ENCODE peak calls at places on chromosomes 1 and 21, in five cellular contexts. One of them, this sample, is unnamed. For H3K36me3, the result is how much of the 10 kb centered on the place peaks cover.

GRCh38 chr21:38027901-38028300 is 111.6 kb upstream of the KCNJ6 start:
- DNase-seq in small intestine: no peak
- DNase-seq in transverse colon: no peak
- DNase-seq in gastrocnemius medialis: no peak
- DNase-seq in endodermal cell: no peak
- DNase-seq in this sample: no peak

GRCh38 chr1:180181048-180181447 is 26.4 kb downstream of the QSOX1 start:
- DNase-seq in gastrocnemius medialis: no peak
- DNase-seq in transverse colon: no peak
- DNase-seq in endodermal cell: peak
- DNase-seq in small intestine: no peak
- DNase-seq in this sample: peak

GRCh38 chr21:43340491-43341348 is 86.2 kb downstream of the SIK1 start:
- DNase-seq in gastrocnemius medialis: no peak
- DNase-seq in transverse colon: peak
- DNase-seq in small intestine: peak
- DNase-seq in endodermal cell: peak
- DNase-seq in this sample: no peak

GRCh38 chr1:2210084-2210653 is 15.6 kb upstream of the FAAP20 start:
- DNase-seq in endodermal cell: peak
- DNase-seq in small intestine: no peak
- DNase-seq in transverse colon: no peak
- DNase-seq in gastrocnemius medialis: no peak
- DNase-seq in this sample: no peak

GRCh38 chr1:159163609-159164008 is 7.8 kb upstream of the CADM3 start:
- DNase-seq in small intestine: no peak
- DNase-seq in gastrocnemius medialis: no peak
- DNase-seq in transverse colon: no peak
- DNase-seq in endodermal cell: peak
- DNase-seq in this sample: peak

GRCh38 chr1:150309758-150310495 is 11.4 kb upstream of the PRPF3 start:
- DNase-seq in transverse colon: no peak
- DNase-seq in small intestine: no peak
- DNase-seq in endodermal cell: no peak
- DNase-seq in gastrocnemius medialis: no peak
- DNase-seq in this sample: no peak

GRCh38 chr1:175207971-175208370 is 15.4 kb upstream of the KIAA0040 start:
- DNase-seq in transverse colon: no peak
- DNase-seq in small intestine: no peak
- DNase-seq in gastrocnemius medialis: no peak
- DNase-seq in endodermal cell: no peak
- DNase-seq in this sample: no peak

GRCh38 chr21:37451446-37451845 is 84.9 kb downstream of the DYRK1A start:
- DNase-seq in small intestine: no peak
- DNase-seq in transverse colon: no peak
- DNase-seq in endodermal cell: no peak
- DNase-seq in gastrocnemius medialis: no peak
- DNase-seq in this sample: no peak

GRCh38 chr1:18182518-18183160 is 75.0 kb downstream of the IGSF21 start:
- DNase-seq in small intestine: no peak
- DNase-seq in gastrocnemius medialis: no peak
- DNase-seq in endodermal cell: peak
- DNase-seq in transverse colon: no peak
- DNase-seq in this sample: no peak

GRCh38 chr1:112358798-112359408 is 37.1 kb upstream of the CTTNBP2NL start:
- DNase-seq in endodermal cell: peak
- DNase-seq in gastrocnemius medialis: peak
- DNase-seq in small intestine: peak
- DNase-seq in transverse colon: peak
- DNase-seq in this sample: peak

GRCh38 chr21:45876381-45877159 is 105.0 kb upstream of the COL6A1 start:
- DNase-seq in transverse colon: no peak
- DNase-seq in small intestine: no peak
- DNase-seq in endodermal cell: no peak
- DNase-seq in gastrocnemius medialis: no peak
- DNase-seq in this sample: peak

GRCh38 chr1:85413169-85413568 is 51.8 kb downstream of the DDAH1 start:
- DNase-seq in endodermal cell: no peak
- DNase-seq in small intestine: no peak
- DNase-seq in transverse colon: no peak
- DNase-seq in gastrocnemius medialis: no peak
- DNase-seq in this sample: no peak

GRCh38 chr1:20867062-20867461 is 80.0 kb upstream of the HP1BP3 start:
- DNase-seq in transverse colon: no peak
- DNase-seq in gastrocnemius medialis: no peak
- DNase-seq in endodermal cell: no peak
- DNase-seq in small intestine: no peak
- DNase-seq in this sample: no peak

GRCh38 chr21:40254540-40255455 is 387.6 kb downstream of the PCP4 start:
- DNase-seq in gastrocnemius medialis: no peak
- DNase-seq in endodermal cell: no peak
- DNase-seq in small intestine: no peak
- DNase-seq in transverse colon: no peak
- DNase-seq in this sample: no peak

GRCh38 chr1:241950390-241950789 is 7.2 kb upstream of the BECN2 start:
- DNase-seq in endodermal cell: no peak
- DNase-seq in transverse colon: no peak
- DNase-seq in gastrocnemius medialis: no peak
- DNase-seq in small intestine: no peak
- DNase-seq in this sample: no peak

GRCh38 chr1:66681686-66682085 is 70.6 kb upstream of the DYNLT5 start:
- DNase-seq in gastrocnemius medialis: no peak
- DNase-seq in endodermal cell: no peak
- DNase-seq in small intestine: no peak
- DNase-seq in transverse colon: no peak
- DNase-seq in this sample: no peak

GRCh38 chr1:32172621-32173245 is 6.7 kb upstream of the TXLNA start:
- DNase-seq in gastrocnemius medialis: no peak
- DNase-seq in small intestine: no peak
- DNase-seq in transverse colon: no peak
- DNase-seq in endodermal cell: no peak
- DNase-seq in this sample: no peak
- H3K36me3 ChIP-seq in gastrocnemius medialis: half or more
- H3K36me3 ChIP-seq in small intestine: under half
- H3K36me3 ChIP-seq in transverse colon: under half
- H3K36me3 ChIP-seq in endodermal cell: half or more
- H3K36me3 ChIP-seq in this sample: under half

GRCh38 chr1:107620753-107621152 is 344.2 kb downstream of the VAV3 start:
- DNase-seq in transverse colon: no peak
- DNase-seq in gastrocnemius medialis: no peak
- DNase-seq in small intestine: no peak
- DNase-seq in endodermal cell: no peak
- DNase-seq in this sample: no peak

GRCh38 chr1:107618539-107618938 is 346.4 kb downstream of the VAV3 start:
- DNase-seq in transverse colon: no peak
- DNase-seq in small intestine: no peak
- DNase-seq in endodermal cell: no peak
- DNase-seq in gastrocnemius medialis: no peak
- DNase-seq in this sample: no peak

GRCh38 chr1:107617456-107617855 is 347.5 kb downstream of the VAV3 start:
- DNase-seq in endodermal cell: no peak
- DNase-seq in transverse colon: no peak
- DNase-seq in gastrocnemius medialis: no peak
- DNase-seq in small intestine: no peak
- DNase-seq in this sample: no peak

GRCh38 chr1:107622540-107622939 is 342.4 kb downstream of the VAV3 start:
- DNase-seq in endodermal cell: no peak
- DNase-seq in gastrocnemius medialis: no peak
- DNase-seq in small intestine: no peak
- DNase-seq in transverse colon: no peak
- DNase-seq in this sample: no peak

DNA sequence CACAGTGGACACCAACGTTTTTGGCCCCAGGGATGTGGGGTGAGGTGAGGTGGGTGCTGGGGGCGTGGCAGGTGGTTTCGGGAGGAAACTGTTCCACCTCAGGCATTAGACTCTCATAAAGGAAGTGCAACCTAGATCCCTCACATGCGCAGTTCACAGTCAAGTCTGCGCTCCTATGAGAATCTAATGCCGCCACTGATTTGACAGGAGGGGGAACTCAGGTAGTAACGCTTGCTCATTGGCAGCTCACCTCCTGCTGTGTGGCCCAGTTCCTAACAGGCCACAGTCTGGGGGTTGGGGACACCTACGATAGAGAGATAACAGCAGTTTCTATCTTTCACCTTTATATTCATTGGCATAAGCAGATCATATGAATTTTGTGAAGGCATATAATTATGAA is 347.1 kb downstream of the VAV3 start:
- DNase-seq in transverse colon: no peak
- DNase-seq in gastrocnemius medialis: no peak
- DNase-seq in endodermal cell: no peak
- DNase-seq in small intestine: no peak
- DNase-seq in this sample: no peak
- H3K36me3 ChIP-seq in transverse colon: under half
- H3K36me3 ChIP-seq in gastrocnemius medialis: under half
- H3K36me3 ChIP-seq in endodermal cell: under half
- H3K36me3 ChIP-seq in small intestine: under half
- H3K36me3 ChIP-seq in this sample: under half

DNA sequence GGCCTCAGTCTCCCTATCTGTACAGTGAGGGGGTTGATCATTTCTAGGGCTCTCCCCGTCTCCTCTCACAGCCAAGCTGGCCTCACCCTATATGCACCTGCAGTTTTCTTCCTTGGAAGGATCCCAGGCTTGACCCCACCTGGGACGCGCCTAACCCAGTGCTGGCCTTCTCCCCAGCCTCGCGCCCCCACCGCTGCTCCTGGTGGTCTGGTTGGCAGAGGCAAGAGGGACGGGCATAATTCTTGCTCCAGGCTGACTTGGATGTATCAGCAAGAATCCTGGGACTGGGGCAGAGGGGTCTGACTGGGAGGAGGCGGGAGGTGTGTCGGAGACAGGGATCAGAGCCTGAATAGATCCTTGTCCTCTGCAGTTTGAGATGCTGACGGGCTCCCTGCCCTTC is 25.2 kb downstream of the RPS6KA1 start:
- DNase-seq in gastrocnemius medialis: no peak
- DNase-seq in transverse colon: no peak
- DNase-seq in endodermal cell: no peak
- DNase-seq in small intestine: no peak
- DNase-seq in this sample: no peak
- H3K36me3 ChIP-seq in gastrocnemius medialis: under half
- H3K36me3 ChIP-seq in transverse colon: under half
- H3K36me3 ChIP-seq in endodermal cell: under half
- H3K36me3 ChIP-seq in small intestine: half or more
- H3K36me3 ChIP-seq in this sample: under half

DNA sequence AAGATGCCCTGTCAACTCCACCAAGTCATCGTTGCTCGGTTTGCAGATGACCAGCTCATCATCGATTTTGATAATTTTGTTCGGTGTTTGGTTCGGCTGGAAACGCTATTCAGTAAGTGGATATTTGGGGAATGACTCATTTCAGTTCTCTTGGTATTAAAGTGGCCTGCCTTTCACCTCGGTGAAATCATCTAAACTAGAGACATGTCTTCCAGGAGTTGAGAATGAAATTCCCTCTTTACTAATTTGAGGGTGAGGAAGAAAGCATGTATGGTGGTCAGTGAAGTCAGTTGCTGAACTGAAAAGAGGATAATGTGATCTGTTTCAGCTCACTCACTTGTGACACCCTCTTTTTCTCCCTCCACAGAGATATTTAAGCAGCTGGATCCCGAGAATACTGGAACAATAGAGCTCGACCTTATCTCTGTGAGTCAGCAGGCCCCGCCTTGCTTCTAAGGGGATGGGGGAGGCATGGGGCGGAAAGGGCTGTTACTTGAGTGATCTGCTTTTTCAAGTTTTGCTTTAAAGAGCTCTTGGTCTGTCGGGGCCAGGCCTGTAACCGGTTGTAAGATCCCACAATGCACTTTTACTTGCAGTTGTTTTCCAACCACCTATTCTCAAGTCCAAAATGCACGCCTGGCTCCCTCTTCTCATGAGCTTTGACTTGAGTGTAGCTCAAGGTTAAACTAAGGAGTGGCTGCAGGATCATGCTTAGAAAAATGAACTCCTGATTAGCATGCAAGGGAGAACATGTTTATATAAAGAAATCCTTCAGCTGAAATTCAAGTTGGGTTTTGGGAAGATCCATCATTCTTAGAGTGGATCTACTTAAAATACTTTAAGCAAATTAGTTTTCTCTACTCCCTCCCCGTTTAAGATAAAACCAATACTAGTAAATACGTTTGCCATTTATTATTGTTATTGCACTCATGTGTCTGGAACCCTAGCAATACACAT is 59.8 kb downstream of the CAPN2 start:
- DNase-seq in gastrocnemius medialis: no peak
- DNase-seq in transverse colon: no peak
- DNase-seq in endodermal cell: peak
- DNase-seq in small intestine: peak
- DNase-seq in this sample: no peak
- H3K36me3 ChIP-seq in gastrocnemius medialis: half or more
- H3K36me3 ChIP-seq in transverse colon: half or more
- H3K36me3 ChIP-seq in endodermal cell: half or more
- H3K36me3 ChIP-seq in small intestine: under half
- H3K36me3 ChIP-seq in this sample: under half

GRCh38 chr1:29167904-29168303 is 13.8 kb downstream of the SRSF4 start:
- DNase-seq in small intestine: no peak
- DNase-seq in transverse colon: no peak
- DNase-seq in endodermal cell: no peak
- DNase-seq in gastrocnemius medialis: no peak
- DNase-seq in this sample: no peak
- H3K36me3 ChIP-seq in small intestine: under half
- H3K36me3 ChIP-seq in transverse colon: under half
- H3K36me3 ChIP-seq in endodermal cell: half or more
- H3K36me3 ChIP-seq in gastrocnemius medialis: under half
- H3K36me3 ChIP-seq in this sample: under half

GRCh38 chr1:202154766-202155477 is 5.5 kb downstream of the PTPN7 start:
- DNase-seq in transverse colon: peak
- DNase-seq in endodermal cell: peak
- DNase-seq in gastrocnemius medialis: peak
- DNase-seq in small intestine: peak
- DNase-seq in this sample: peak

GRCh38 chr1:202152399-202152798 is 7.9 kb upstream of the ARL8A start:
- DNase-seq in endodermal cell: no peak
- DNase-seq in small intestine: no peak
- DNase-seq in gastrocnemius medialis: no peak
- DNase-seq in transverse colon: no peak
- DNase-seq in this sample: peak

GRCh38 chr1:202151045-202151444 is 6.5 kb upstream of the ARL8A start:
- DNase-seq in gastrocnemius medialis: no peak
- DNase-seq in small intestine: no peak
- DNase-seq in transverse colon: no peak
- DNase-seq in endodermal cell: no peak
- DNase-seq in this sample: no peak

GRCh38 chr1:202154148-202154765 is 6.1 kb downstream of the PTPN7 start:
- DNase-seq in transverse colon: no peak
- DNase-seq in small intestine: no peak
- DNase-seq in endodermal cell: no peak
- DNase-seq in gastrocnemius medialis: no peak
- DNase-seq in this sample: no peak

GRCh38 chr1:202153284-202153683 is 7.1 kb downstream of the PTPN7 start:
- DNase-seq in small intestine: no peak
- DNase-seq in gastrocnemius medialis: no peak
- DNase-seq in transverse colon: no peak
- DNase-seq in endodermal cell: no peak
- DNase-seq in this sample: no peak
- H3K36me3 ChIP-seq in small intestine: under half
- H3K36me3 ChIP-seq in gastrocnemius medialis: under half
- H3K36me3 ChIP-seq in transverse colon: under half
- H3K36me3 ChIP-seq in endodermal cell: under half
- H3K36me3 ChIP-seq in this sample: under half

GRCh38 chr1:226733309-226733708 is 5.8 kb downstream of the ITPKB start:
- DNase-seq in transverse colon: no peak
- DNase-seq in gastrocnemius medialis: no peak
- DNase-seq in small intestine: no peak
- DNase-seq in endodermal cell: no peak
- DNase-seq in this sample: no peak
- H3K36me3 ChIP-seq in transverse colon: under half
- H3K36me3 ChIP-seq in gastrocnemius medialis: under half
- H3K36me3 ChIP-seq in small intestine: under half
- H3K36me3 ChIP-seq in endodermal cell: half or more
- H3K36me3 ChIP-seq in this sample: under half

This sample was measured in H7.